ENCODE peak calls at places on chromosomes 3 and 15, in eight cellular contexts. One of them, this sample, is unnamed.

GRCh38 chr3:188431553-188431952 is 277.6 kb downstream of the LPP start:
- DNase-seq in CD8-positive, alpha-beta T cell: no peak
- DNase-seq in GM23248: peak; percentile 64
- DNase-seq in cardiac muscle cell: no peak
- DNase-seq in pancreas: no peak
- DNase-seq in HCT116: no peak
- DNase-seq in Panc1: no peak
- DNase-seq in neural progenitor cell: no peak
- DNase-seq in this sample: no peak

GRCh38 chr3:102105113-102105642 is 255.9 kb downstream of the NFKBIZ start:
- DNase-seq in CD8-positive, alpha-beta T cell: no peak
- DNase-seq in GM23248: no peak
- DNase-seq in cardiac muscle cell: no peak
- DNase-seq in pancreas: no peak
- DNase-seq in HCT116: no peak
- DNase-seq in Panc1: no peak
- DNase-seq in neural progenitor cell: no peak
- DNase-seq in this sample: no peak

GRCh38 chr15:84715442-84716035 is 400 bp downstream of the SEC11A start:
- DNase-seq in CD8-positive, alpha-beta T cell: no peak
- DNase-seq in GM23248: peak; percentile 70
- DNase-seq in cardiac muscle cell: peak; percentile 52
- DNase-seq in pancreas: no peak
- DNase-seq in HCT116: no peak
- DNase-seq in Panc1: no peak
- DNase-seq in neural progenitor cell: peak; percentile 53
- DNase-seq in this sample: peak; percentile 52

GRCh38 chr15:68232937-68233336 is 3.4 kb upstream of the CLN6 start:
- DNase-seq in CD8-positive, alpha-beta T cell: no peak
- DNase-seq in GM23248: no peak
- DNase-seq in cardiac muscle cell: no peak
- DNase-seq in pancreas: no peak
- DNase-seq in HCT116: no peak
- DNase-seq in Panc1: no peak
- DNase-seq in neural progenitor cell: no peak
- DNase-seq in this sample: no peak

GRCh38 chr3:168620854-168621253 is 525.1 kb upstream of the GOLIM4 start:
- DNase-seq in CD8-positive, alpha-beta T cell: no peak
- DNase-seq in GM23248: peak; percentile 32
- DNase-seq in cardiac muscle cell: peak; percentile 76
- DNase-seq in pancreas: peak; percentile 14
- DNase-seq in HCT116: peak; percentile 27
- DNase-seq in Panc1: peak; percentile 7
- DNase-seq in neural progenitor cell: peak; percentile 71
- DNase-seq in this sample: peak; percentile 80

GRCh38 chr3:81349941-81350340 is 411.5 kb downstream of the GBE1 start:
- DNase-seq in CD8-positive, alpha-beta T cell: no peak
- DNase-seq in GM23248: no peak
- DNase-seq in cardiac muscle cell: no peak
- DNase-seq in pancreas: no peak
- DNase-seq in HCT116: no peak
- DNase-seq in Panc1: no peak
- DNase-seq in neural progenitor cell: no peak
- DNase-seq in this sample: no peak

GRCh38 chr3:107704477-107704876 is 181.7 kb downstream of the BBX start:
- DNase-seq in CD8-positive, alpha-beta T cell: no peak
- DNase-seq in GM23248: peak; percentile 58
- DNase-seq in cardiac muscle cell: no peak
- DNase-seq in pancreas: no peak
- DNase-seq in HCT116: no peak
- DNase-seq in Panc1: no peak
- DNase-seq in neural progenitor cell: no peak
- DNase-seq in this sample: no peak

GRCh38 chr3:69791919-69792399 is 52.7 kb downstream of the MITF start:
- DNase-seq in CD8-positive, alpha-beta T cell: no peak
- DNase-seq in GM23248: peak; percentile 63
- DNase-seq in cardiac muscle cell: peak; percentile 36
- DNase-seq in pancreas: no peak
- DNase-seq in HCT116: no peak
- DNase-seq in Panc1: no peak
- DNase-seq in neural progenitor cell: no peak
- DNase-seq in this sample: peak; percentile 46

GRCh38 chr3:108021533-108021932 is 69.3 kb downstream of the CD47 start:
- DNase-seq in CD8-positive, alpha-beta T cell: no peak
- DNase-seq in GM23248: no peak
- DNase-seq in cardiac muscle cell: no peak
- DNase-seq in pancreas: no peak
- DNase-seq in HCT116: no peak
- DNase-seq in Panc1: no peak
- DNase-seq in neural progenitor cell: no peak
- DNase-seq in this sample: no peak

GRCh38 chr3:112427123-112427522 is 72.1 kb downstream of the BTLA start:
- DNase-seq in CD8-positive, alpha-beta T cell: no peak
- DNase-seq in GM23248: no peak
- DNase-seq in cardiac muscle cell: no peak
- DNase-seq in pancreas: no peak
- DNase-seq in HCT116: no peak
- DNase-seq in Panc1: no peak
- DNase-seq in neural progenitor cell: no peak
- DNase-seq in this sample: no peak

GRCh38 chr15:21270474-21270873 is 169.8 kb downstream of the POTEB3 start:
- DNase-seq in CD8-positive, alpha-beta T cell: no peak
- DNase-seq in GM23248: no peak
- DNase-seq in cardiac muscle cell: no peak
- DNase-seq in pancreas: no peak
- DNase-seq in HCT116: no peak
- DNase-seq in Panc1: no peak
- DNase-seq in neural progenitor cell: no peak
- DNase-seq in this sample: peak; percentile 47

GRCh38 chr3:135155791-135156190 is 360.7 kb downstream of the EPHB1 start:
- DNase-seq in CD8-positive, alpha-beta T cell: no peak
- DNase-seq in GM23248: no peak
- DNase-seq in cardiac muscle cell: no peak
- DNase-seq in pancreas: no peak
- DNase-seq in HCT116: no peak
- DNase-seq in Panc1: no peak
- DNase-seq in neural progenitor cell: no peak
- DNase-seq in this sample: no peak

GRCh38 chr3:185979721-185980121 is 41.9 kb upstream of the TRA2B start:
- DNase-seq in CD8-positive, alpha-beta T cell: no peak
- DNase-seq in GM23248: no peak
- DNase-seq in cardiac muscle cell: no peak
- DNase-seq in pancreas: no peak
- DNase-seq in HCT116: no peak
- DNase-seq in Panc1: no peak
- DNase-seq in neural progenitor cell: no peak
- DNase-seq in this sample: no peak

GRCh38 chr15:89038146-89038545 is 50.1 kb upstream of the ABHD2 start:
- DNase-seq in CD8-positive, alpha-beta T cell: no peak
- DNase-seq in GM23248: no peak
- DNase-seq in cardiac muscle cell: no peak
- DNase-seq in pancreas: no peak
- DNase-seq in HCT116: no peak
- DNase-seq in Panc1: no peak
- DNase-seq in neural progenitor cell: no peak
- DNase-seq in this sample: peak; percentile 6

GRCh38 chr3:88141458-88142083 is 8.2 kb upstream of the C3orf38 start:
- DNase-seq in CD8-positive, alpha-beta T cell: no peak
- DNase-seq in GM23248: peak; percentile 77
- DNase-seq in cardiac muscle cell: no peak
- DNase-seq in pancreas: no peak
- DNase-seq in HCT116: no peak
- DNase-seq in Panc1: no peak
- DNase-seq in neural progenitor cell: no peak
- DNase-seq in this sample: no peak

GRCh38 chr3:124770341-124771082 is 40.3 kb downstream of the UMPS start:
- DNase-seq in CD8-positive, alpha-beta T cell: no peak
- DNase-seq in GM23248: no peak
- DNase-seq in cardiac muscle cell: peak; percentile 91
- DNase-seq in pancreas: no peak
- DNase-seq in HCT116: no peak
- DNase-seq in Panc1: no peak
- DNase-seq in neural progenitor cell: peak; percentile 45
- DNase-seq in this sample: peak; percentile 67

GRCh38 chr15:79432345-79433311 is 492 bp downstream of the MINAR1 start:
- DNase-seq in CD8-positive, alpha-beta T cell: no peak
- DNase-seq in GM23248: peak; percentile 42
- DNase-seq in cardiac muscle cell: no peak
- DNase-seq in pancreas: no peak
- DNase-seq in HCT116: no peak
- DNase-seq in Panc1: no peak
- DNase-seq in neural progenitor cell: peak; percentile 74
- DNase-seq in this sample: no peak

GRCh38 chr3:42906085-42906904 is at the start of gene ZNF662:
- DNase-seq in CD8-positive, alpha-beta T cell: peak; percentile 9
- DNase-seq in GM23248: peak; percentile 65
- DNase-seq in cardiac muscle cell: no peak
- DNase-seq in pancreas: peak; percentile 59
- DNase-seq in HCT116: no peak
- DNase-seq in Panc1: no peak
- DNase-seq in neural progenitor cell: no peak
- DNase-seq in this sample: no peak

GRCh38 chr15:98875309-98875708 is 132.3 kb downstream of the PGPEP1L start:
- DNase-seq in CD8-positive, alpha-beta T cell: no peak
- DNase-seq in GM23248: peak; percentile 56
- DNase-seq in cardiac muscle cell: no peak
- DNase-seq in pancreas: no peak
- DNase-seq in HCT116: no peak
- DNase-seq in Panc1: no peak
- DNase-seq in neural progenitor cell: no peak
- DNase-seq in this sample: no peak

GRCh38 chr3:194536883-194537637 is 50.3 kb upstream of the ATP13A3 start:
- DNase-seq in CD8-positive, alpha-beta T cell: no peak
- DNase-seq in GM23248: peak; percentile 20
- DNase-seq in cardiac muscle cell: no peak
- DNase-seq in pancreas: peak; percentile 69
- DNase-seq in HCT116: no peak
- DNase-seq in Panc1: peak; percentile 41
- DNase-seq in neural progenitor cell: no peak
- DNase-seq in this sample: peak; percentile 36

GRCh38 chr3:59212128-59212764 is 162.4 kb upstream of the CFAP20DC start:
- DNase-seq in CD8-positive, alpha-beta T cell: no peak
- DNase-seq in GM23248: peak; percentile 72
- DNase-seq in cardiac muscle cell: peak; percentile 61
- DNase-seq in pancreas: no peak
- DNase-seq in HCT116: peak; percentile 22
- DNase-seq in Panc1: peak; percentile 10
- DNase-seq in neural progenitor cell: peak; percentile 62
- DNase-seq in this sample: peak; percentile 63

GRCh38 chr3:180612363-180612762 is 10.4 kb downstream of the TTC14 start:
- DNase-seq in CD8-positive, alpha-beta T cell: no peak
- DNase-seq in GM23248: no peak
- DNase-seq in cardiac muscle cell: no peak
- DNase-seq in pancreas: no peak
- DNase-seq in HCT116: no peak
- DNase-seq in Panc1: no peak
- DNase-seq in neural progenitor cell: no peak
- DNase-seq in this sample: no peak

GRCh38 chr3:57268416-57268815 is 24.1 kb downstream of the ASB14 start:
- DNase-seq in CD8-positive, alpha-beta T cell: no peak
- DNase-seq in GM23248: no peak
- DNase-seq in cardiac muscle cell: no peak
- DNase-seq in pancreas: no peak
- DNase-seq in HCT116: no peak
- DNase-seq in Panc1: no peak
- DNase-seq in neural progenitor cell: no peak
- DNase-seq in this sample: no peak
- H3K36me3 ChIP-seq in CD8-positive, alpha-beta T cell: peaks cover 18% of the 10 kb centered on the region
- H3K36me3 ChIP-seq in GM23248: peaks cover 68% of the 10 kb centered on the region
- H3K36me3 ChIP-seq in cardiac muscle cell: peaks cover 34% of the 10 kb centered on the region
- H3K36me3 ChIP-seq in pancreas: no peaks in the 10 kb centered on the region
- H3K36me3 ChIP-seq in HCT116: peaks cover 37% of the 10 kb centered on the region
- H3K36me3 ChIP-seq in Panc1: peaks cover 21% of the 10 kb centered on the region
- H3K36me3 ChIP-seq in neural progenitor cell: peaks cover 43% of the 10 kb centered on the region
- H3K36me3 ChIP-seq in this sample: peaks cover 28% of the 10 kb centered on the region

DNA sequence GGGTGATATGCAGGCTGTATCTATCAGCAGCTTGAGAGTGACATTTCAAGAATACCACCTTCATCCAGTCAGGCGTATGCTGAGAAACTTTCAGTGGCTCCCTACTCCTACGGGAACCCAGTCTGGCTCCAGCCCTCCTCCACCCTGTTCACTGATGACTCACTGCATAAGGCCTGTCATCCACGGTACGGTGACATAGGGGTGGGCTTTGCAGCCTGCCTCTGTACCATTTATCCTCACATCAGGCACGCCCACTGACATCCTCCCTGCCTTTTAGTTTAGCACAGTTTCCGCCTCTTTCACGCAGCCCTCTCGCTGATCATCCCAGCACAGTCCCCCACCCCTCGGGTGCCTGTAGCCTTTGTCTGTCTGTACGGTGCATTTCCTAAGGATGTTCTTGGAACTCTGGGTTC is 11.7 kb downstream of the PXYLP1 start:
- DNase-seq in CD8-positive, alpha-beta T cell: peak; percentile 54
- DNase-seq in GM23248: peak; percentile 69
- DNase-seq in cardiac muscle cell: no peak
- DNase-seq in pancreas: no peak
- DNase-seq in HCT116: no peak
- DNase-seq in Panc1: no peak
- DNase-seq in neural progenitor cell: no peak
- DNase-seq in this sample: no peak
- H3K4me1 ChIP-seq in CD8-positive, alpha-beta T cell: peaks cover 38% of the 10 kb centered on the region
- H3K4me1 ChIP-seq in GM23248: peaks cover 36% of the 10 kb centered on the region
- H3K4me1 ChIP-seq in cardiac muscle cell: peaks cover 15% of the 10 kb centered on the region
- H3K4me1 ChIP-seq in pancreas: peaks cover 17% of the 10 kb centered on the region
- H3K4me1 ChIP-seq in HCT116: peaks cover 10% of the 10 kb centered on the region
- H3K4me1 ChIP-seq in Panc1: no peaks in the 10 kb centered on the region
- H3K4me1 ChIP-seq in neural progenitor cell: peaks cover 13% of the 10 kb centered on the region
- H3K4me1 ChIP-seq in this sample: no peaks in the 10 kb centered on the region

DNA sequence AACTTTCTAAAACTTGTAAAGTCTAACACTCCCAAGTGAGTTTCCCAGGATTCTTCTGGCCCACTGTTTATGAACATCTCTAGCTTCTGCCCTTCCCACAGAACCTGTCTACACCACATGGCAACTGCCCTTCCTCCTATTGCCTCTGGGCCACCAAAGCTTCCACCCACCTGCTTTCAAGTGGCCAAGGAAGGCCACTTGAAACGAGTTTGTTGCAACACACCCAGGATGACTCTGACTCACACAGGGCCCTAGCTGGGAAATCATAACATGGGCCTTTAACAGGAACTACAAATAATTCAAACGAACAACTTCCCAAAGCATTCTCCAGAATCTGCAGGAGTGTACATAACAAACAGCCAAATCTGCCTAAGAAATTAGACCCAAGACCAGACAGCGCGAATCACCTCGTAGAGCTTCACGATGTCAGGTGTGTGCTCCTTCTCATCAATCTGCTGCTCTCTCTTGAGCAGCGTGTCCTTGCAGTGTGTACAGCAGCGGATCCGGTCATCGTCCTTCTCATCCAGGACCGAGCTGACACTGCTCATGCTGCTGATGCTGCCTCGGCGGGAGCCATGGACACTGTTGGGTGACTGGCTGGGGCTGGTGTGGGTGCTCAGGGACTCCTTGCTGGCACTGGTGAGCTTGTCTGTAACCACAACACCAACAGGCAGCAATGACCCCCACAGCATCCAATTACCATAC is 16.8 kb downstream of the RBSN start:
- DNase-seq in CD8-positive, alpha-beta T cell: no peak
- DNase-seq in GM23248: peak; percentile 70
- DNase-seq in cardiac muscle cell: no peak
- DNase-seq in pancreas: no peak
- DNase-seq in HCT116: no peak
- DNase-seq in Panc1: no peak
- DNase-seq in neural progenitor cell: no peak
- DNase-seq in this sample: no peak
- H3K36me3 ChIP-seq in CD8-positive, alpha-beta T cell: peaks cover 73% of the 10 kb centered on the region
- H3K36me3 ChIP-seq in GM23248: peaks cover 55% of the 10 kb centered on the region
- H3K36me3 ChIP-seq in cardiac muscle cell: peaks cover 52% of the 10 kb centered on the region
- H3K36me3 ChIP-seq in pancreas: no peaks in the 10 kb centered on the region
- H3K36me3 ChIP-seq in HCT116: peaks cover 19% of the 10 kb centered on the region
- H3K36me3 ChIP-seq in Panc1: peaks cover 8% of the 10 kb centered on the region
- H3K36me3 ChIP-seq in neural progenitor cell: no peaks in the 10 kb centered on the region
- H3K36me3 ChIP-seq in this sample: peaks cover 80% of the 10 kb centered on the region

GRCh38 chr15:64634576-64635485 is 140.6 kb downstream of the RBPMS2 start:
- DNase-seq in CD8-positive, alpha-beta T cell: no peak
- DNase-seq in GM23248: no peak
- DNase-seq in cardiac muscle cell: peak; percentile 28
- DNase-seq in pancreas: peak; percentile 13
- DNase-seq in HCT116: no peak
- DNase-seq in Panc1: no peak
- DNase-seq in neural progenitor cell: peak; percentile 78
- DNase-seq in this sample: peak; percentile 99
- H3K4me1 ChIP-seq in CD8-positive, alpha-beta T cell: peaks cover 74% of the 10 kb centered on the region
- H3K4me1 ChIP-seq in GM23248: peaks cover 15% of the 10 kb centered on the region
- H3K4me1 ChIP-seq in cardiac muscle cell: peaks cover 34% of the 10 kb centered on the region
- H3K4me1 ChIP-seq in pancreas: peaks cover 37% of the 10 kb centered on the region
- H3K4me1 ChIP-seq in HCT116: peaks cover 16% of the 10 kb centered on the region
- H3K4me1 ChIP-seq in Panc1: peaks cover 7% of the 10 kb centered on the region
- H3K4me1 ChIP-seq in neural progenitor cell: peaks cover 36% of the 10 kb centered on the region
- H3K4me1 ChIP-seq in this sample: peaks cover 21% of the 10 kb centered on the region